ENCODE peak calls at places on chromosome 18, in five cellular contexts. M is foreskin fibroblast; X is activated naive CD4-positive, alpha-beta T cell treated with Interleukin-2 at 50 U/mL for 16 hours; R is nephron progenitor cell; W is posterior cingulate gyrus. P is an unnamed sample.

GRCh38 chr18:61435064-61435652 is 101.9 kb downstream of the CDH20 start:
- DNase-seq in W (no peak), R (peak), M (peak), X (no peak), P (no peak)

GRCh38 chr18:13237641-13238040 is 19.1 kb downstream of the LDLRAD4 start:
- DNase-seq in R (no peak), W (no peak), X (no peak), M (no peak), P (no peak)

GRCh38 chr18:51020536-51020935 is 9.5 kb upstream of the SMAD4 start:
- DNase-seq in M (no peak), W (no peak), X (no peak), R (no peak), P (no peak)

GRCh38 chr18:49849331-49850217 is 36.2 kb upstream of the ACAA2 start:
- DNase-seq in M (peak), X (no peak), W (no peak), R (peak), P (no peak)

GRCh38 chr18:67242001-67242400 is 274.5 kb downstream of the DSEL start:
- DNase-seq in R (no peak), M (no peak), X (no peak), W (no peak), P (no peak)

GRCh38 chr18:49585781-49586663 is 24.2 kb downstream of the LIPG start:
- DNase-seq in X (no peak), W (no peak), M (no peak), R (no peak), P (no peak)

GRCh38 chr18:79873449-79874110 is 75.8 kb downstream of the KCNG2 start:
- DNase-seq in R (peak), W (peak), M (no peak), X (no peak), P (no peak)

GRCh38 chr18:10973579-10974260 is 175.6 kb downstream of the PIEZO2 start:
- DNase-seq in X (no peak), M (peak), R (no peak), W (peak), P (no peak)

GRCh38 chr18:10526211-10526949 is 553 bp downstream of the NAPG start:
- DNase-seq in M (peak), W (peak), X (peak), R (peak), P (peak)

GRCh38 chr18:79508565-79509535 is 113.1 kb downstream of the NFATC1 start:
- DNase-seq in X (no peak), R (no peak), W (peak), M (no peak), P (no peak)

GRCh38 chr18:24930478-24930877 is 421.5 kb downstream of the ZNF521 start:
- DNase-seq in R (no peak), X (no peak), W (no peak), M (no peak), P (no peak)